ENCODE peak calls at places on chromosome 13, in four cellular contexts. H is neuronal stem cell, A is H9, P is IMR-90. N is an unnamed sample.

GRCh38 chr13:41696163-41697003 is 239.0 kb downstream of the RGCC start:
- DNase-seq in H (no peak), A (no peak), P (peak; percentile 92), N (peak; percentile 86)

GRCh38 chr13:32031815-32032345 is 306 bp downstream of the FRY start:
- DNase-seq in P (no peak), H (no peak), A (no peak), N (no peak)

GRCh38 chr13:40316301-40316700 is 350.1 kb downstream of the FOXO1 start:
- DNase-seq in A (no peak), P (no peak), H (no peak), N (no peak)

GRCh38 chr13:40149611-40150283 is 494.3 kb downstream of the COG6 start:
- DNase-seq in H (no peak), A (no peak), P (peak; percentile 53), N (peak; percentile 79)

GRCh38 chr13:102402292-102402691 is 444 bp upstream of the FGF14 start:
- DNase-seq in A (peak; percentile 92), P (peak; percentile 39), H (peak; percentile 79), N (peak; percentile 74)

GRCh38 chr13:81051873-81052272 is 710.9 kb upstream of the SPRY2 start:
- DNase-seq in A (no peak), H (no peak), P (no peak), N (peak; percentile 3)

GRCh38 chr13:101892296-101892695 is 439.8 kb downstream of the ITGBL1 start:
- DNase-seq in H (no peak), A (no peak), P (no peak), N (no peak)

GRCh38 chr13:100315522-100315921 is 226.6 kb downstream of the PCCA start:
- DNase-seq in H (no peak), A (no peak), P (no peak), N (no peak)

GRCh38 chr13:28100149-28101121 is at the start of gene FLT3:
- DNase-seq in H (peak; percentile 48), A (peak; percentile 76), P (peak; percentile 38), N (peak; percentile 39)

GRCh38 chr13:99642006-99642405 is 140.7 kb downstream of the TM9SF2 start:
- DNase-seq in A (no peak), P (no peak), H (no peak), N (no peak)

GRCh38 chr13:53165201-53165600 is 136.6 kb downstream of the OLFM4 start:
- DNase-seq in A (no peak), P (no peak), H (no peak), N (no peak)

GRCh38 chr13:42064259-42064658 is 15.8 kb downstream of the DGKH start:
- DNase-seq in A (no peak), H (no peak), P (peak; percentile 94), N (peak; percentile 46)

GRCh38 chr13:50236898-50237318 is 221.7 kb downstream of the KCNRG start:
- DNase-seq in A (no peak), P (peak; percentile 5), H (no peak), N (no peak)

GRCh38 chr13:112729408-112729807 is 39.6 kb downstream of the ATP11A start:
- DNase-seq in A (peak; percentile 23), P (no peak), H (no peak), N (no peak)

GRCh38 chr13:113044431-113045114 is 61.0 kb upstream of the F7 start:
- DNase-seq in H (no peak), A (no peak), P (no peak), N (no peak)

GRCh38 chr13:111663505-111663904 is 343.1 kb downstream of the TEX29 start:
- DNase-seq in P (no peak), H (no peak), A (peak; percentile 27), N (no peak)

GRCh38 chr13:46721054-46721453 is 75.9 kb downstream of the ESD start:
- DNase-seq in P (peak; percentile 53), A (no peak), H (peak; percentile 23), N (peak; percentile 63)

GRCh38 chr13:77375554-77375953 is 48.7 kb upstream of the MYCBP2 start:
- DNase-seq in A (no peak), P (no peak), H (no peak), N (no peak)

GRCh38 chr13:76856141-76856571 is 30.0 kb downstream of the KCTD12 start:
- DNase-seq in H (no peak), A (no peak), P (peak; percentile 59), N (peak; percentile 66)

GRCh38 chr13:92187378-92187989 is 789.1 kb downstream of the GPC5 start:
- DNase-seq in A (no peak), H (peak; percentile 50), P (peak; percentile 27), N (peak; percentile 58)

GRCh38 chr13:32537580-32538233 is 888 bp downstream of the N4BP2L2 start:
- DNase-seq in H (no peak), A (peak; percentile 29), P (no peak), N (no peak)

GRCh38 chr13:23469901-23470525 is 36.5 kb upstream of the SACS start:
- DNase-seq in H (no peak), A (no peak), P (peak; percentile 83), N (no peak)

GRCh38 chr13:40370662-40371061 is 295.8 kb downstream of the FOXO1 start:
- DNase-seq in H (no peak), P (no peak), A (no peak), N (no peak)

GRCh38 chr13:23657056-23657455 is 86.8 kb downstream of the TNFRSF19 start:
- DNase-seq in P (no peak), A (no peak), H (no peak), N (no peak)

GRCh38 chr13:74280795-74281490 is 146.7 kb upstream of the KLF12 start:
- DNase-seq in A (no peak), H (no peak), P (peak; percentile 34), N (no peak)

GRCh38 chr13:46866150-46866549 is 30.7 kb downstream of the HTR2A start:
- DNase-seq in H (no peak), A (peak; percentile 58), P (peak; percentile 63), N (peak; percentile 96)

GRCh38 chr13:44694842-44695241 is 118.7 kb upstream of the TSC22D1 start:
- DNase-seq in A (no peak), H (no peak), P (no peak), N (no peak)

GRCh38 chr13:26458196-26458734 is 99.2 kb upstream of the WASF3 start:
- DNase-seq in P (no peak), H (no peak), A (no peak), N (no peak)

GRCh38 chr13:92967923-92968322 is 258.7 kb upstream of the GPC6 start:
- DNase-seq in H (no peak), P (peak; percentile 16), A (no peak), N (no peak)

GRCh38 chr13:38394777-38395504 is 45.3 kb downstream of the UFM1 start:
- DNase-seq in H (no peak), A (no peak), P (no peak), N (peak; percentile 35)

GRCh38 chr13:98773921-98774320 is 21.4 kb upstream of the SLC15A1 start:
- DNase-seq in A (no peak), H (no peak), P (no peak), N (no peak)

GRCh38 chr13:101916108-101916757 is 463.8 kb downstream of the ITGBL1 start:
- DNase-seq in A (peak; percentile 77), P (no peak), H (peak; percentile 56), N (peak; percentile 7)

GRCh38 chr13:25377244-25377962 is 5.6 kb downstream of the ATP8A2 start:
- DNase-seq in A (no peak), P (no peak), H (no peak), N (peak; percentile 30)

GRCh38 chr13:48741377-48741776 is 87.6 kb downstream of the CYSLTR2 start:
- DNase-seq in P (peak; percentile 57), H (no peak), A (no peak), N (peak; percentile 66)

DNA sequence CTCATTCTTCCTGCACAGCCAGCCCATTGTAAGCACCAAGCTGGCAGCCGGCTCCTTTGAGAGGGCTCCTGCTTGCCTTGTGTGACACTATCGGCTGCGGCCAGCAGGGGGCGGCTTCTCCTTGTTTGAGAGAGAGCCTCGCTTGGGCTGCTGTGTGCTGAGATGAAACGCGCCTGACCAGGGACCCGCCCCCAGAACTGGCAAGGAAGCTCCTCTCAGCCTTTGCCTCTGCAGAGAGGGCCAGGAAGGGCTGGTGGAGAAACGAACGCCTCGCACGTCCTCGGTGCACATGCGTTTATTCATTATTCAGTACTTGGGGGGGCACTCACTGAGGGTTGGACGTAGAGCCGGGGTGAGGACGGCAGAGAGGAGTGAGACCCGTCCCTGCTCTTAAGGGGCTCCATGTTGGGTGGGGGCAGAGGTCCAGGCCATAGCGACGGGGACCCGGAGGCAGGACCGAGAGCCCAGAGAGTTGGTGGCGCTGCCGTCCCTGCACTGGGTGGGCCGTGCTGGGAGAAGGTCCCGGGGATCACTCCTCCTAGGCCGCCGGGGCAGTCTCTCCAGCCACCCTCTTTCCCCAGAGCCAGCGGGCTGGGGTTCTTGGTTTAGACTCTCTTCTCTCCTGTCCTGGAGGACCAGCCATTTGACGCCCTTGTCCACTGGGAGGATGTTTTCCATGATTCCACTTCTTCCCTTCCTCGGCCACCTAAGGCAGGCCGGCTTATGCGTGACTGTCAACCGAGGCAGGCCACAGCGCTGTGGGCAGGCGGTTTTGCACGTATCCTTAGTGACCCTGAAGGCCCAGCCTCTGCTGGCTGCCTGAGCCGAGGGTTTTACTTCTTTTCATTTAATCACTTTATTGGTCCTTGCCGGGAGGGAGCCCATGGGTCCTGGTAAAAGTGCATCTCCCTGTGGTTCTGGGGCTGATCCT is 174.5 kb downstream of the KATNAL1 start:
- DNase-seq in P (peak; percentile 89), H (peak; percentile 94), A (peak; percentile 97), N (peak; percentile 90)
- H2BK5ac ChIP-seq in P (no peak overlapping the region), H (peak overlapping the region; percentile 33), A (no peak overlapping the region), N (no peak overlapping the region)

DNA sequence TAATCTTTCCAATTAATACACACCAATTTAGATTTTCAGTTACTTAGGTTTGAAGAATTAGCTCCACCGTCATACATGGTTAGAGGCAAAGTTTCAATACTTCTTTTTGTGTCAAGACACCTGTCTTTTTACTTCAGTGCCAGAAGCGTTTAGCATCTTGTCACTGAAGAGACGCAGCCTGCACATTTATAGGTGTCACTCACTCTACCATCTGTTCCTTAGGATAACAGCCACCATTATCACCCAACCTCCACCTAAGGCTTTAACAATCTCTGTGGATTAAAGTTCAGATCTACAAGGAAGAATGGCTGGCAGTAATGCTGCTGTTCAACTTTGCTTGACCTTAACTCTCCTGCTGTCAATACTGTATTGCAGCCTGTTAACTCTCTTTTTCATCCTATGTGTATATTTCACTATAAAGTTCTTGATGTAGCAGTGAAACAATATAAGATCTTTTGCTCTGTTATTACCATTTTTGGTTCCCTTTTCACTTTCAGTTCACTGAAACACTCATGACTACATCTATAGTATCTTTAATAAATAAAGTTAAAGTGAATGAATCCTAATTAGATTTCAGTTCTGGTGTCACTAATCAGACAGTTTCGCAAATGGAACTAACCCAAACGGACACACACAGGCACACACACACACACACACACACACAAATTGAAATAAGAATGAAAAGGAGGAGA is 435.6 kb downstream of the PCDH9 start:
- DNase-seq in P (no peak), A (no peak), H (no peak), N (no peak)
- H3K9ac ChIP-seq in P (no peak overlapping the region), A (no peak overlapping the region), H (no peak overlapping the region), N (no peak overlapping the region)

GRCh38 chr13:71015516-71015915 is 851.5 kb downstream of the DACH1 start:
- DNase-seq in H (no peak), P (no peak), A (no peak), N (no peak)
- H2BK5ac ChIP-seq in H (no peak overlapping the region), P (no peak overlapping the region), A (no peak overlapping the region), N (no peak overlapping the region)

GRCh38 chr13:110023729-110024645 is 237.6 kb upstream of the IRS2 start:
- DNase-seq in A (no peak), H (no peak), P (peak; percentile 68), N (peak; percentile 87)
- H3K9ac ChIP-seq in A (no peak overlapping the region), H (no peak overlapping the region), P (no peak overlapping the region), N (no peak overlapping the region)